ENCODE peak calls at places on chromosomes 3 and 15, in six cellular contexts. D, T, C, R, K and G are unnamed samples.

GRCh38 chr3:27638604-27639003 is 83.5 kb downstream of the EOMES start:
- DNase-seq in D (no peak), T (no peak), C (no peak), R (no peak), K (no peak), G (no peak)

GRCh38 chr15:31262143-31262530 is 64.5 kb upstream of the KLF13 start:
- DNase-seq in D (no peak), T (no peak), C (no peak), R (no peak), K (no peak), G (no peak)

GRCh38 chr3:129592362-129593150 is 13.9 kb downstream of the PLXND1 start:
- DNase-seq in D (no peak), T (no peak), C (peak; percentile 50), R (peak; percentile 68), K (peak; percentile 62), G (no peak)

GRCh38 chr3:101824691-101825090 is 24.6 kb upstream of the NFKBIZ start:
- DNase-seq in D (no peak), T (no peak), C (peak; percentile 39), R (no peak), K (no peak), G (no peak)

GRCh38 chr3:15690250-15690649 is 88.7 kb downstream of the BTD start:
- DNase-seq in D (no peak), T (no peak), C (no peak), R (no peak), K (no peak), G (no peak)

GRCh38 chr3:59992578-59992977 is 942.8 kb upstream of the CFAP20DC start:
- DNase-seq in D (no peak), T (no peak), C (no peak), R (no peak), K (no peak), G (no peak)

GRCh38 chr15:76321171-76321570 is 9.9 kb upstream of the ETFA start:
- DNase-seq in D (no peak), T (no peak), C (no peak), R (no peak), K (peak; percentile 46), G (no peak)

GRCh38 chr3:4303187-4304123 is at the start of gene SETMAR:
- DNase-seq in D (peak; percentile 72), T (peak; percentile 68), C (peak; percentile 86), R (peak; percentile 95), K (peak; percentile 93), G (peak; percentile 41)

GRCh38 chr15:88568589-88568988 is 22.1 kb upstream of the DET1 start:
- DNase-seq in D (no peak), T (no peak), C (no peak), R (no peak), K (no peak), G (no peak)

GRCh38 chr15:43518073-43518761 is 809 bp downstream of the MAP1A start:
- DNase-seq in D (peak; percentile 12), T (no peak), C (peak; percentile 47), R (peak; percentile 65), K (peak; percentile 70), G (no peak)

GRCh38 chr15:41832875-41833274 is 5.0 kb downstream of the JMJD7 start:
- DNase-seq in D (no peak), T (no peak), C (no peak), R (no peak), K (no peak), G (no peak)

GRCh38 chr3:98885851-98886250 is 15.6 kb downstream of the DCBLD2 start:
- DNase-seq in D (peak; percentile 45), T (no peak), C (peak; percentile 67), R (no peak), K (no peak), G (no peak)
- H3K4me3 ChIP-seq in D (peak overlapping the region; percentile 29), T (no peak overlapping the region), C (no peak overlapping the region), R (no peak overlapping the region), K (no peak overlapping the region), G (no peak overlapping the region)

DNA sequence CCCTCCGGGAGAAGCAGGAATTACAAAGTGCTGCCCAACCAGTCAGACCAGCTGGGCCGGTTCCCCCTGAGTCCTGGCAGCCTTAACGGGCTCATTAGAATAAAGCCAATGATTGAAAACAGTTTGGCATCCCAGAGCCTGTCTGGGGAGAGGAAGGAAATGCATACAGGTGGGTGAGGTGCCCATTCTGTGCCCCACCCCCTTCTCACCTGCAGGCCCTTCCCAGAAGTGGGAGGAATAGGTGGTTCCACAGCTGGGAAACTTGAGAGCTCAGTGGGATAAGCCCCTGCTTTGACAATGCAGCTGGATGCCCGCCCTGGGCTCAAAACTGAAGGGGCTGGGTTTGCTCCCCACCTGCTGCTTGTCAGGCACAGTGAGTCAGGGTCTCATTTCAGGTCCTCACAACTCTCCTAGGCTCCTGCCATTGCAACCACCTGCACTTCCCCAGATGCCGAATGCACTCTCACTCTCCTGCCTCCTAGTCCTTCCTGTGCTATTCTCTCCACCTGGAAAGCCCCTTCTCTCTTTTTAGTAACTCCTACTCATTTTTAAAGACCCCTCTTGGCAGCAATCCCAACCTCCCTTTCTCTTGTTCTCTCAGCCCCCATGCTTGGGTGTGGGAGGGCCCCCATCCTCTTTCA is 5.5 kb upstream of the BUB1B start:
- DNase-seq in D (no peak), T (no peak), C (no peak), R (peak; percentile 91), K (peak; percentile 41), G (no peak)
- H3K4me3 ChIP-seq in D (no peak overlapping the region), T (no peak overlapping the region), C (no peak overlapping the region), R (peak overlapping the region; percentile 38), K (no peak overlapping the region), G (no peak overlapping the region)

GRCh38 chr3:117277816-117278215 is 568.2 kb downstream of the TUSC7 start:
- DNase-seq in D (no peak), T (no peak), C (no peak), R (peak; percentile 8), K (no peak), G (no peak)
- H3K4me3 ChIP-seq in D (no peak overlapping the region), T (no peak overlapping the region), C (no peak overlapping the region), R (no peak overlapping the region), K (no peak overlapping the region), G (no peak overlapping the region)

DNA sequence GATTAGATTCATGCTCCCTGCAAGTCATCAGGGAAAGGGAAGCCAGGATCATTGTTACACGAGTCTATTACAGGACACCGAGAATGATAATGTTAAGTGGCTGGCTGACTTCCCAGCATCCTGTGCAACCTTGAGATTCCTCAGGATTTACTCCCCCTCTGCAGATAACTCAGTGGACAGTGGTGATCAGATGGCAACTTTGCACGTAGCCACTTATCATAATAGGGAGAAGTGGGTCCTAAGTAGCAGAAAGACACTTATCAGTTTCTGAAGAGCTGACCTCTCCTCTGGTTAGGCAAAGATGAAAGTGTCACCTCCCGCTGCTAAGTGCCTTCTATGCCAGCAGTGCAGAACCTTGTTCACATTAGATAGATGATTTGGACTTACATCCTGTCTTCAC is 6.7 kb upstream of the TMPRSS7 start:
- DNase-seq in D (no peak), T (no peak), C (no peak), R (no peak), K (no peak), G (no peak)
- H3K4me3 ChIP-seq in D (no peak overlapping the region), T (no peak overlapping the region), C (no peak overlapping the region), R (no peak overlapping the region), K (no peak overlapping the region), G (no peak overlapping the region)

GRCh38 chr3:8768364-8769087 is 887 bp downstream of the OXTR start:
- DNase-seq in D (no peak), T (no peak), C (no peak), R (peak; percentile 55), K (no peak), G (no peak)
- H3K4me3 ChIP-seq in D (peak overlapping the region; percentile 57), T (peak overlapping the region; percentile 58), C (peak overlapping the region; percentile 52), R (peak overlapping the region; percentile 62), K (peak overlapping the region; percentile 42), G (peak overlapping the region; percentile 73)

GRCh38 chr15:72153269-72153668 is 35.1 kb downstream of the SENP8 start:
- DNase-seq in D (no peak), T (no peak), C (peak; percentile 51), R (no peak), K (no peak), G (no peak)

GRCh38 chr15:72155021-72155621 is 36.9 kb downstream of the SENP8 start:
- DNase-seq in D (no peak), T (no peak), C (no peak), R (peak; percentile 36), K (no peak), G (no peak)

GRCh38 chr15:72156928-72157327 is 38.7 kb downstream of the SENP8 start:
- DNase-seq in D (no peak), T (no peak), C (no peak), R (no peak), K (no peak), G (no peak)

GRCh38 chr15:72154316-72154715 is 36.1 kb downstream of the SENP8 start:
- DNase-seq in D (no peak), T (no peak), C (no peak), R (no peak), K (no peak), G (no peak)

GRCh38 chr15:72155635-72156616 is 37.7 kb downstream of the SENP8 start:
- DNase-seq in D (peak; percentile 70), T (peak; percentile 48), C (peak; percentile 81), R (peak; percentile 94), K (peak; percentile 87), G (peak; percentile 29)
- H3K4me3 ChIP-seq in D (peak overlapping the region; percentile 39), T (peak overlapping the region; percentile 49), C (peak overlapping the region; percentile 39), R (peak overlapping the region; percentile 44), K (no peak overlapping the region), G (peak overlapping the region; percentile 25)

DNA sequence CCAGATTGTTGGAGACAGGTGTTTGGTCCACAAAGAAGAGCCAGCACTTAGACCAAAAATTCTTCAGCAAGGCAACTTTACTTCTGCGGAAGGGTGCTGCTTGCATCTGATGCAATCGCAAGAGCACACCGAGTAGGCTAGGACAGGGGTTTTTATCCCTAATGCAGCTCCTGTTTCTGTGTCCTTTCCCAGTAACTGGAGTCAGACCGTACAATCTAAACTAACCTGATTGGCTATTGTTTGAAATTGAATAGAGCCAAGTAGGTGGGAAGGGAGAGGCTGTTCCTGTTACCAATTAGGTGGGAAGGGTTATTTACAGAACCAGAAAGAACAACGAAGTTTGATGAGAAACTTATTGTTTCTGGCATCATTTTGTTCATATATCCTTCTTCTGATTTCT is 77.6 kb downstream of the CHCHD4 start:
- DNase-seq in D (no peak), T (no peak), C (no peak), R (no peak), K (peak; percentile 32), G (no peak)
- H3K4me3 ChIP-seq in D (no peak overlapping the region), T (no peak overlapping the region), C (no peak overlapping the region), R (no peak overlapping the region), K (no peak overlapping the region), G (no peak overlapping the region)